ENCODE peak calls at places on chromosomes 6 and 20, in eight cellular contexts. E, B, T, N, W, Y, P and F are unnamed samples.

GRCh38 chr6:139485742-139486475 is 111.5 kb upstream of the CITED2 start:
- DNase-seq in B (no peak), E (no peak), N (no peak), Y (no peak), P (no peak), W (no peak), T (no peak), F (no peak)

GRCh38 chr6:42962096-42962495 is 1.5 kb downstream of the GNMT start:
- DNase-seq in N (no peak), T (no peak), P (no peak), W (no peak), E (no peak), Y (no peak), B (no peak), F (no peak)

GRCh38 chr6:3617192-3617631 is 134.3 kb downstream of the PXDC1 start:
- DNase-seq in E (no peak), B (no peak), Y (no peak), N (no peak), W (no peak), P (no peak), T (no peak), F (no peak)

GRCh38 chr20:38315290-38315966 is 11.5 kb downstream of the BPI start:
- DNase-seq in P (no peak), E (peak), N (no peak), W (no peak), T (peak), Y (peak), B (no peak), F (no peak)

GRCh38 chr20:42901689-42902518 is 287.8 kb downstream of the PTPRT start:
- DNase-seq in B (no peak), Y (no peak), N (no peak), T (no peak), E (no peak), W (no peak), P (no peak), F (no peak)

GRCh38 chr20:41452226-41452625 is 85.6 kb upstream of the EMILIN3 start:
- DNase-seq in Y (no peak), E (no peak), T (no peak), W (no peak), P (no peak), N (no peak), B (no peak), F (no peak)

GRCh38 chr20:3071610-3072529 is at the start of gene OXT:
- DNase-seq in E (no peak), W (no peak), P (no peak), Y (no peak), N (peak), B (no peak), T (no peak), F (peak)

GRCh38 chr6:84434550-84434949 is 207.1 kb upstream of the CEP162 start:
- DNase-seq in W (no peak), T (no peak), E (no peak), B (no peak), N (no peak), Y (no peak), P (no peak), F (no peak)

GRCh38 chr20:25686081-25687077 is 10.3 kb downstream of the ZNF337 start:
- DNase-seq in W (no peak), T (no peak), Y (no peak), E (no peak), N (no peak), P (no peak), B (no peak), F (no peak)

GRCh38 chr6:32255212-32256153 is 31.6 kb upstream of the NOTCH4 start:
- DNase-seq in T (peak), Y (peak), W (peak), E (peak), B (peak), P (peak), N (peak), F (peak)

GRCh38 chr20:30489604-30490003 is 767.9 kb upstream of the DEFB115 start:
- DNase-seq in N (no peak), P (no peak), B (no peak), W (no peak), Y (no peak), E (no peak), T (no peak), F (no peak)

GRCh38 chr20:8223096-8223870 is 91.2 kb downstream of the PLCB1 start:
- DNase-seq in E (peak), P (no peak), B (no peak), N (no peak), W (no peak), T (peak), Y (peak), F (no peak)

GRCh38 chr6:37160922-37161778 is 8.8 kb upstream of the PIM1 start:
- DNase-seq in W (no peak), Y (peak), T (peak), N (no peak), B (no peak), E (no peak), P (no peak), F (no peak)

GRCh38 chr6:40328376-40328987 is 258.7 kb downstream of the LRFN2 start:
- DNase-seq in Y (no peak), T (no peak), B (peak), P (peak), W (no peak), E (peak), N (peak), F (peak)

GRCh38 chr20:57693002-57693582 is 16.7 kb downstream of the PMEPA1 start:
- DNase-seq in B (no peak), W (no peak), N (no peak), Y (no peak), T (no peak), E (no peak), P (peak), F (no peak)

GRCh38 chr6:50714487-50715379 is 1.4 kb downstream of the TFAP2D start:
- DNase-seq in P (no peak), Y (no peak), N (no peak), B (no peak), E (no peak), W (no peak), T (no peak), F (no peak)

GRCh38 chr6:109087661-109088264 is 6.9 kb downstream of the SESN1 start:
- DNase-seq in Y (no peak), W (no peak), B (no peak), N (no peak), T (no peak), P (no peak), E (no peak), F (no peak)

GRCh38 chr6:149213829-149214228 is 103.7 kb upstream of the TAB2 start:
- DNase-seq in B (no peak), W (no peak), T (peak), Y (no peak), E (no peak), P (peak), N (no peak), F (no peak)

GRCh38 chr6:6847591-6847990 is 259.1 kb downstream of the LY86 start:
- DNase-seq in E (no peak), P (no peak), B (no peak), T (no peak), N (no peak), W (no peak), Y (no peak), F (no peak)

GRCh38 chr6:1792989-1793388 is 183.3 kb downstream of the FOXC1 start:
- DNase-seq in Y (no peak), E (peak), N (no peak), W (no peak), P (no peak), B (no peak), T (peak), F (peak)

GRCh38 chr20:32893878-32894483 is 35.3 kb downstream of the EFCAB8 start:
- DNase-seq in P (no peak), N (no peak), B (no peak), W (peak), T (peak), E (peak), Y (peak), F (peak)

GRCh38 chr20:4375881-4376280 is 345.8 kb upstream of the PRND start:
- DNase-seq in T (peak), W (no peak), E (no peak), B (peak), N (no peak), P (peak), Y (peak), F (no peak)

GRCh38 chr6:18406955-18407738 is 20.0 kb downstream of the RNF144B start:
- DNase-seq in P (no peak), E (no peak), B (no peak), N (no peak), Y (peak), W (no peak), T (peak), F (peak)

GRCh38 chr6:90284236-90284744 is 12.4 kb downstream of the BACH2 start:
- DNase-seq in W (peak), E (peak), P (peak), N (no peak), Y (peak), T (peak), B (no peak), F (peak)

GRCh38 chr6:125066964-125067363 is 86.6 kb upstream of the TPD52L1 start:
- DNase-seq in B (no peak), T (peak), E (no peak), Y (peak), P (peak), W (no peak), N (no peak), F (peak)

GRCh38 chr20:58219342-58219700 is 9.1 kb downstream of the ANKRD60 start:
- DNase-seq in P (no peak), T (peak), B (no peak), Y (peak), E (peak), N (no peak), W (no peak), F (peak)

GRCh38 chr6:1378224-1379025 is 11.0 kb upstream of the FOXF2 start:
- DNase-seq in T (no peak), N (no peak), W (no peak), Y (no peak), P (no peak), B (no peak), E (no peak), F (no peak)

GRCh38 chr20:37357481-37358365 is 11.8 kb downstream of the SRC start:
- DNase-seq in Y (no peak), B (no peak), T (no peak), W (no peak), P (no peak), N (no peak), E (no peak), F (no peak)

GRCh38 chr6:25360611-25361010 is 81.4 kb downstream of the CARMIL1 start:
- DNase-seq in T (peak), E (no peak), P (peak), N (no peak), Y (peak), B (no peak), W (no peak), F (no peak)

GRCh38 chr6:155132617-155133016 is 131.2 kb upstream of the CLDN20 start:
- DNase-seq in Y (no peak), E (no peak), N (no peak), P (no peak), B (no peak), T (no peak), W (no peak), F (no peak)

GRCh38 chr6:71533939-71534379 is 245.3 kb downstream of the OGFRL1 start:
- DNase-seq in Y (no peak), B (no peak), W (no peak), T (peak), P (no peak), E (peak), N (no peak), F (no peak)

GRCh38 chr6:107102414-107102805 is 12.9 kb downstream of the BEND3 start:
- DNase-seq in T (no peak), B (no peak), P (no peak), E (no peak), Y (no peak), W (no peak), N (no peak), F (no peak)